ENCODE peak calls at places on chromosomes 7 and 10, in ten cellular contexts. One of them, this sample, is unnamed.

GRCh38 chr7:16299853-16300252 is 121.5 kb downstream of the CRPPA start:
- DNase-seq in heart left ventricle: no peak
- DNase-seq in neural progenitor cell: no peak
- DNase-seq in small intestine: no peak
- DNase-seq in Panc1: no peak
- DNase-seq in IMR-90: peak; percentile 3
- DNase-seq in astrocyte: no peak
- DNase-seq in lower lobe of right lung: no peak
- DNase-seq in naive thymus-derived CD4-positive, alpha-beta T cell: no peak
- DNase-seq in uterus: no peak
- DNase-seq in this sample: no peak

GRCh38 chr7:139681463-139681755 is 96.4 kb downstream of the HIPK2 start:
- DNase-seq in neural progenitor cell: no peak
- DNase-seq in Panc1: no peak
- DNase-seq in heart left ventricle: no peak
- DNase-seq in uterus: no peak
- DNase-seq in lower lobe of right lung: no peak
- DNase-seq in small intestine: no peak
- DNase-seq in IMR-90: no peak
- DNase-seq in naive thymus-derived CD4-positive, alpha-beta T cell: no peak
- DNase-seq in astrocyte: no peak
- DNase-seq in this sample: no peak

GRCh38 chr10:90969947-90970673 is 49.2 kb upstream of the ANKRD1 start:
- DNase-seq in Panc1: no peak
- DNase-seq in heart left ventricle: no peak
- DNase-seq in small intestine: no peak
- DNase-seq in IMR-90: peak; percentile 70
- DNase-seq in lower lobe of right lung: no peak
- DNase-seq in naive thymus-derived CD4-positive, alpha-beta T cell: no peak
- DNase-seq in neural progenitor cell: no peak
- DNase-seq in astrocyte: peak; percentile 78
- DNase-seq in uterus: no peak
- DNase-seq in this sample: no peak

GRCh38 chr7:78968951-78969350 is 484.5 kb downstream of the MAGI2 start:
- DNase-seq in neural progenitor cell: no peak
- DNase-seq in Panc1: no peak
- DNase-seq in naive thymus-derived CD4-positive, alpha-beta T cell: no peak
- DNase-seq in IMR-90: no peak
- DNase-seq in heart left ventricle: no peak
- DNase-seq in uterus: no peak
- DNase-seq in lower lobe of right lung: no peak
- DNase-seq in small intestine: no peak
- DNase-seq in astrocyte: no peak
- DNase-seq in this sample: no peak

GRCh38 chr7:94258856-94259255 is 135.8 kb upstream of the COL1A2 start:
- DNase-seq in neural progenitor cell: peak; percentile 35
- DNase-seq in astrocyte: no peak
- DNase-seq in lower lobe of right lung: no peak
- DNase-seq in heart left ventricle: no peak
- DNase-seq in uterus: no peak
- DNase-seq in naive thymus-derived CD4-positive, alpha-beta T cell: no peak
- DNase-seq in IMR-90: no peak
- DNase-seq in small intestine: no peak
- DNase-seq in Panc1: no peak
- DNase-seq in this sample: no peak

GRCh38 chr7:27412164-27412563 is 169.6 kb downstream of the EVX1 start:
- DNase-seq in small intestine: no peak
- DNase-seq in astrocyte: no peak
- DNase-seq in IMR-90: no peak
- DNase-seq in heart left ventricle: no peak
- DNase-seq in naive thymus-derived CD4-positive, alpha-beta T cell: no peak
- DNase-seq in Panc1: no peak
- DNase-seq in lower lobe of right lung: no peak
- DNase-seq in neural progenitor cell: no peak
- DNase-seq in uterus: no peak
- DNase-seq in this sample: no peak

GRCh38 chr10:132959296-132959961 is 17.1 kb upstream of the CFAP46 start:
- DNase-seq in Panc1: no peak
- DNase-seq in small intestine: no peak
- DNase-seq in heart left ventricle: no peak
- DNase-seq in lower lobe of right lung: no peak
- DNase-seq in uterus: no peak
- DNase-seq in naive thymus-derived CD4-positive, alpha-beta T cell: no peak
- DNase-seq in IMR-90: no peak
- DNase-seq in neural progenitor cell: no peak
- DNase-seq in astrocyte: no peak
- DNase-seq in this sample: peak; percentile 71

GRCh38 chr10:30058570-30059132 is 735 bp downstream of the JCAD start:
- DNase-seq in small intestine: no peak
- DNase-seq in astrocyte: no peak
- DNase-seq in Panc1: no peak
- DNase-seq in naive thymus-derived CD4-positive, alpha-beta T cell: no peak
- DNase-seq in neural progenitor cell: peak; percentile 80
- DNase-seq in uterus: no peak
- DNase-seq in lower lobe of right lung: no peak
- DNase-seq in IMR-90: no peak
- DNase-seq in heart left ventricle: no peak
- DNase-seq in this sample: peak; percentile 73

DNA sequence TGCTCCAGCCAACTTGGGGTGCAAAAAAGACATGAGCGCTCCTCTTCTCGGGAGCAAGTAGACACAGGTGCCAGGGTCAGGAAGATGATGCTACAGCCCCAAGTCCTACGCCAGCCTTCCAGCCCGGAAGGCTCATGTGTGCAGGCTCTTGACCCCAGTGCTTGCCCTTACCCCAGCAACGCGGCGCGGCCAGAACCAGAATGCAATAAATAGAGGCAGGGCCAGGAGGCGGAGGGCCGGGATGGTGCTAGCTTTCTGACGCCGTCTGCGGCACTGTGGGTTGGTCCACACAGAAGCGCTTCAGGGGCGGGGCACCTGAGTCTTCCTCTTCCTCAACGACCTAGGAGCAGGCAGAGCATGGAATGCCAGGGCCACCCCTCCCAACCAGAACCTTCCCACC is 15.0 kb upstream of the BAZ1B start:
- DNase-seq in neural progenitor cell: no peak
- DNase-seq in Panc1: no peak
- DNase-seq in astrocyte: no peak
- DNase-seq in lower lobe of right lung: peak; percentile 46
- DNase-seq in small intestine: no peak
- DNase-seq in heart left ventricle: no peak
- DNase-seq in uterus: no peak
- DNase-seq in IMR-90: no peak
- DNase-seq in naive thymus-derived CD4-positive, alpha-beta T cell: no peak
- DNase-seq in this sample: no peak
- H3K36me3 ChIP-seq in neural progenitor cell: peaks cover 5% of the 10 kb centered on the region
- H3K36me3 ChIP-seq in Panc1: peaks cover 9% of the 10 kb centered on the region
- H3K36me3 ChIP-seq in astrocyte: peaks cover 31% of the 10 kb centered on the region
- H3K36me3 ChIP-seq in lower lobe of right lung: peaks cover 85% of the 10 kb centered on the region
- H3K36me3 ChIP-seq in small intestine: peaks cover 25% of the 10 kb centered on the region
- H3K36me3 ChIP-seq in heart left ventricle: peaks cover 72% of the 10 kb centered on the region
- H3K36me3 ChIP-seq in uterus: no peaks in the 10 kb centered on the region
- H3K36me3 ChIP-seq in IMR-90: peaks cover 53% of the 10 kb centered on the region
- H3K36me3 ChIP-seq in naive thymus-derived CD4-positive, alpha-beta T cell: peaks cover 20% of the 10 kb centered on the region
- H3K36me3 ChIP-seq in this sample: peaks cover 26% of the 10 kb centered on the region

GRCh38 chr10:96711048-96711713 is 9.1 kb downstream of the PIK3AP1 start:
- DNase-seq in neural progenitor cell: no peak
- DNase-seq in uterus: no peak
- DNase-seq in naive thymus-derived CD4-positive, alpha-beta T cell: no peak
- DNase-seq in Panc1: no peak
- DNase-seq in lower lobe of right lung: no peak
- DNase-seq in astrocyte: no peak
- DNase-seq in heart left ventricle: no peak
- DNase-seq in IMR-90: no peak
- DNase-seq in small intestine: no peak
- DNase-seq in this sample: no peak

GRCh38 chr10:96714856-96715255 is 5.5 kb downstream of the PIK3AP1 start:
- DNase-seq in astrocyte: no peak
- DNase-seq in IMR-90: no peak
- DNase-seq in heart left ventricle: no peak
- DNase-seq in Panc1: no peak
- DNase-seq in small intestine: no peak
- DNase-seq in lower lobe of right lung: no peak
- DNase-seq in uterus: no peak
- DNase-seq in naive thymus-derived CD4-positive, alpha-beta T cell: no peak
- DNase-seq in neural progenitor cell: no peak
- DNase-seq in this sample: no peak

GRCh38 chr10:96716396-96716795 is 3.9 kb downstream of the PIK3AP1 start:
- DNase-seq in naive thymus-derived CD4-positive, alpha-beta T cell: no peak
- DNase-seq in neural progenitor cell: no peak
- DNase-seq in uterus: no peak
- DNase-seq in IMR-90: no peak
- DNase-seq in heart left ventricle: no peak
- DNase-seq in small intestine: no peak
- DNase-seq in lower lobe of right lung: no peak
- DNase-seq in Panc1: no peak
- DNase-seq in astrocyte: no peak
- DNase-seq in this sample: no peak

GRCh38 chr10:96718304-96718990 is 1.9 kb downstream of the PIK3AP1 start:
- DNase-seq in heart left ventricle: peak; percentile 27
- DNase-seq in IMR-90: no peak
- DNase-seq in lower lobe of right lung: no peak
- DNase-seq in astrocyte: no peak
- DNase-seq in uterus: no peak
- DNase-seq in small intestine: no peak
- DNase-seq in naive thymus-derived CD4-positive, alpha-beta T cell: no peak
- DNase-seq in neural progenitor cell: no peak
- DNase-seq in Panc1: no peak
- DNase-seq in this sample: no peak

DNA sequence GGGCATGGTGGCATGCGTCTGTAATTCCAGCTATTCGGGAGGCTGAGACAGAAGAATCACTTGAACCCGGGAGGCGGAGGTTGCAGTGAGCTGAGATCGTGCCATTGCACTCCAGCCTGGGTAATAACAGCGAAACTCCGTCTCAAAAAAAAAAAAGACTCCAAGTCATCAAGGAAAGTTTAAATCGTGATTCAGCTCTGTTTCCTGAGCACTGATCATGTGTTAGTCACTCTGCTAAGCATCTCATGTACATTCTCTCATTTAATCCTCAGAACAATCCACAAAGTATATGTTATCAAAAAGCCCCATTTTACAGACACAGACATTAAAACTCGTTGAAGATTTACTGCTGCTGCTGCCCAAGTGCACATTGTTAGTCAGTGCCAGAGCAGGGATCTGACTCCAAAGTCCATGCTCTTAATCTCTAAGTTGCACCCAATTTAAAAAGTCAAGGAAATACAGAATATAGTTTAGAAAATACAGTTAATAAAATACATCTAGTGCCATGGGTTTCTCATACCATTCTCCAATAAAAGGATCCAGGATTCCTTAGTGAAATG is 6.2 kb downstream of the PIK3AP1 start:
- DNase-seq in small intestine: peak; percentile 52
- DNase-seq in IMR-90: peak; percentile 60
- DNase-seq in heart left ventricle: no peak
- DNase-seq in neural progenitor cell: no peak
- DNase-seq in astrocyte: peak; percentile 54
- DNase-seq in uterus: no peak
- DNase-seq in lower lobe of right lung: no peak
- DNase-seq in Panc1: no peak
- DNase-seq in naive thymus-derived CD4-positive, alpha-beta T cell: no peak
- DNase-seq in this sample: no peak
- H3K27ac ChIP-seq in small intestine: no peak overlapping the region
- H3K27ac ChIP-seq in IMR-90: no peak overlapping the region
- H3K27ac ChIP-seq in heart left ventricle: no peak overlapping the region
- H3K27ac ChIP-seq in neural progenitor cell: no peak overlapping the region
- H3K27ac ChIP-seq in astrocyte: no peak overlapping the region
- H3K27ac ChIP-seq in uterus: no peak overlapping the region
- H3K27ac ChIP-seq in lower lobe of right lung: no peak overlapping the region
- H3K27ac ChIP-seq in Panc1: no peak overlapping the region
- H3K27ac ChIP-seq in naive thymus-derived CD4-positive, alpha-beta T cell: no peak overlapping the region
- H3K27ac ChIP-seq in this sample: no peak overlapping the region

GRCh38 chr10:63208981-63209380 is 75.9 kb downstream of the NRBF2 start:
- DNase-seq in naive thymus-derived CD4-positive, alpha-beta T cell: no peak
- DNase-seq in neural progenitor cell: peak; percentile 55
- DNase-seq in heart left ventricle: no peak
- DNase-seq in IMR-90: peak; percentile 75
- DNase-seq in small intestine: no peak
- DNase-seq in uterus: no peak
- DNase-seq in astrocyte: peak; percentile 71
- DNase-seq in lower lobe of right lung: no peak
- DNase-seq in Panc1: no peak
- DNase-seq in this sample: no peak

GRCh38 chr10:63204667-63205391 is 71.7 kb downstream of the NRBF2 start:
- DNase-seq in astrocyte: no peak
- DNase-seq in lower lobe of right lung: no peak
- DNase-seq in neural progenitor cell: no peak
- DNase-seq in Panc1: no peak
- DNase-seq in heart left ventricle: no peak
- DNase-seq in naive thymus-derived CD4-positive, alpha-beta T cell: no peak
- DNase-seq in uterus: no peak
- DNase-seq in small intestine: peak; percentile 22
- DNase-seq in IMR-90: no peak
- DNase-seq in this sample: no peak

GRCh38 chr10:63206576-63206975 is 73.4 kb downstream of the NRBF2 start:
- DNase-seq in neural progenitor cell: no peak
- DNase-seq in lower lobe of right lung: no peak
- DNase-seq in IMR-90: peak; percentile 20
- DNase-seq in heart left ventricle: no peak
- DNase-seq in naive thymus-derived CD4-positive, alpha-beta T cell: no peak
- DNase-seq in Panc1: no peak
- DNase-seq in small intestine: no peak
- DNase-seq in uterus: no peak
- DNase-seq in astrocyte: no peak
- DNase-seq in this sample: no peak

GRCh38 chr10:63209703-63210102 is 76.6 kb downstream of the NRBF2 start:
- DNase-seq in small intestine: no peak
- DNase-seq in astrocyte: no peak
- DNase-seq in IMR-90: peak; percentile 49
- DNase-seq in lower lobe of right lung: no peak
- DNase-seq in naive thymus-derived CD4-positive, alpha-beta T cell: no peak
- DNase-seq in heart left ventricle: no peak
- DNase-seq in Panc1: no peak
- DNase-seq in uterus: no peak
- DNase-seq in neural progenitor cell: no peak
- DNase-seq in this sample: no peak

DNA sequence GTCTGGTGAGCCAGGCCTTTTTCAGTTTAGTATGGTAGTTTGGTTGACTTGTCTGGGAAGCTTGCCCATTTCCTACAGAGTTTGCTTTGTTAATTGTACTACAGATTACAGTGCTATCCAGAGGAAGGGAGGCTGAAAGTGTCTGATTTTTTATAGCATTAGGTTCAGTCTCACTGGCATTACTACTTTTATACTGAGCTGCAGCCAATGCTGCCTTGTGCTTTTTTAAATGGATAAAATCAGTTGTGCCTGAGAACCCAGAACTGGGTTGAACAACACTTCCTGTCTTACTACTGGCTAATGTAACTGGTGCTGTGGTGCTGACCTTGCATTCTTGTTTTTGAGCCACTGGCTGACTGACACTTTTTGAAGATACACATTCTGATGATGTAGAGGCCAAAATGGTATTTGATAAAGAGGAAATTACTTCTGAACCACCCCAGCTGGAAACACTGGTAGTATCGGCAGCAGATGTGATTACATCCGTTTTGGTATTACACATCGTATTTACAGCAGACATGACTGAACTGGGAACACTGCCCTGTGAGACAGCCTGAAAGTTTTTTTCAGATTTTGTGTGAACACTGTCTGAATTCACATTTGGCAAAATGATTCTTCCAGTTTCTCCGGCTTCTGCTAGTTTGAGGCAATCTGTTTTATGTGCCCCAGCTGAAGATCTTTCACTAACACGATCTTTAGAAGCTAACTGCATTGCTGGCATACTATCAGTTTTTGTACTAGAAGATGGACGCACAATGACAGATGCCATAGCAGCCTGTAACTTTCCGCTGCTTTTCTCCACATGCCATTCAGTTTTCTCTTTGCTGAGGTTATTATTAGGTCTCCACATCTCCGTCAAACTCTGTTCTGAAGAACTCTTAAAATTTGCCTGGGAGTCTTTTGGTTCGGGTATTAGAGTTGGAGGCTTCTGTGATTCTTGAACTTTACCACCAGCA is 74.1 kb downstream of the NRBF2 start:
- DNase-seq in small intestine: peak; percentile 28
- DNase-seq in IMR-90: peak; percentile 94
- DNase-seq in heart left ventricle: peak; percentile 50
- DNase-seq in uterus: peak; percentile 50
- DNase-seq in naive thymus-derived CD4-positive, alpha-beta T cell: no peak
- DNase-seq in Panc1: no peak
- DNase-seq in lower lobe of right lung: no peak
- DNase-seq in astrocyte: peak; percentile 90
- DNase-seq in neural progenitor cell: no peak
- DNase-seq in this sample: no peak
- H3K36me3 ChIP-seq in small intestine: no peaks in the 10 kb centered on the region
- H3K36me3 ChIP-seq in IMR-90: peaks cover 5% of the 10 kb centered on the region
- H3K36me3 ChIP-seq in heart left ventricle: peaks cover 5% of the 10 kb centered on the region
- H3K36me3 ChIP-seq in uterus: no peaks in the 10 kb centered on the region
- H3K36me3 ChIP-seq in naive thymus-derived CD4-positive, alpha-beta T cell: peaks cover 5% of the 10 kb centered on the region
- H3K36me3 ChIP-seq in Panc1: peaks cover 55% of the 10 kb centered on the region
- H3K36me3 ChIP-seq in lower lobe of right lung: peaks cover 43% of the 10 kb centered on the region
- H3K36me3 ChIP-seq in astrocyte: peaks cover 14% of the 10 kb centered on the region
- H3K36me3 ChIP-seq in neural progenitor cell: peaks cover 5% of the 10 kb centered on the region
- H3K36me3 ChIP-seq in this sample: peaks cover 10% of the 10 kb centered on the region

DNA sequence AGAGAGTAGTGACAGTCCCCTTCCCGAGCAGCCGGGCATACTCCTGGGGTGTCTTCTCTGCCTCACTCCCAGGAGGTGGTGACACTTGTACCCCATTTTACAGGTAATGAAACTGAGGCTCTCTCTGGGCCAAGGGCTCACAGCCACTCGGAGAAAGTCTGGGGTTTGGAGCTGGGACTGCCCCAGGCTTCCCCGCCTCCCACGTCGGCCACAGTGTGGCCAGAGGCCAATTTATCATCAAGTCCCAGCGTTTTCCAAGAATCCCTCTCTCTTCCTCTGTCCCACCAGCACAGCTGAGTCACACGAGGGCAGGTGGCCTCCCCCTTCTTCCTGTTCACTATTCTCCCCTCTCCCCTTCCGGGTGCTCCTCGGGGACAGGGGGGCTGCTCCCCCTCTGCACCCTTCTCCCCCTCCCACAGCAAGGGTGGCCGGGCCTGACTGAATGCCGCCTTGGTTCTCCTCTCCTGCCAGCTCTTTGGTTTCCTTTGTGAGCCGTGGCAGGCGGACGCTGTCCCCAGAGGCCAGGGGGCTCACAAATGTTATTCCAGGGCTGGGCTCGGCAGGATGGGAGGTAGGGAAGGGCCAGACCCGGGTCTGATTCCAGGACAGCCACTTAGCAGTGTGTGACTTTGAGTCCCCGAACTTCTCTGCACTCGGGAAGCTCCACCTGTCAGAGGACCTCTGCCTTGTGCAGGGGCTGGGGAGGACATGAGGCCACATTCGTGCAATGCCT is 17.7 kb downstream of the CLIP2 start:
- DNase-seq in heart left ventricle: peak; percentile 64
- DNase-seq in small intestine: no peak
- DNase-seq in uterus: peak; percentile 39
- DNase-seq in lower lobe of right lung: no peak
- DNase-seq in Panc1: no peak
- DNase-seq in naive thymus-derived CD4-positive, alpha-beta T cell: no peak
- DNase-seq in neural progenitor cell: peak; percentile 50
- DNase-seq in IMR-90: peak; percentile 85
- DNase-seq in astrocyte: peak; percentile 75
- DNase-seq in this sample: peak; percentile 89
- H3K27ac ChIP-seq in heart left ventricle: no peak overlapping the region
- H3K27ac ChIP-seq in small intestine: no peak overlapping the region
- H3K27ac ChIP-seq in uterus: no peak overlapping the region
- H3K27ac ChIP-seq in lower lobe of right lung: no peak overlapping the region
- H3K27ac ChIP-seq in Panc1: peak overlapping the region; percentile 66
- H3K27ac ChIP-seq in naive thymus-derived CD4-positive, alpha-beta T cell: no peak overlapping the region
- H3K27ac ChIP-seq in neural progenitor cell: no peak overlapping the region
- H3K27ac ChIP-seq in IMR-90: peak overlapping the region; percentile 11
- H3K27ac ChIP-seq in astrocyte: no peak overlapping the region
- H3K27ac ChIP-seq in this sample: no peak overlapping the region